ENCODE peak calls at places on chromosomes 12 and 14, in nine cellular contexts. R is adrenal gland, C is prostate gland, W is mammary epithelial cell, E is upper lobe of right lung, I is HL-60, S is left ventricle myocardium inferior, K is fibroblast of lung, J is sigmoid colon. V is an unnamed sample.
A peak's percentile ranks its signal among the peaks of the same experiment; 100 is the strongest.

GRCh38 chr12:84772281-84772680 is 140.3 kb downstream of the SLC6A15 start:
- DNase-seq in R (no peak), C (no peak), W (peak; percentile 51), E (no peak), I (no peak), S (no peak), K (peak; percentile 31), J (no peak), V (no peak)

GRCh38 chr12:124381454-124382207 is 86.7 kb downstream of the RFLNA start:
- DNase-seq in R (peak; percentile 96), C (peak; percentile 72), W (peak; percentile 44), E (peak; percentile 96), I (peak; percentile 52), S (peak; percentile 96), K (peak; percentile 71), J (peak; percentile 98), V (peak; percentile 78)

GRCh38 chr12:124545508-124546418 is 21.6 kb downstream of the NCOR2 start:
- DNase-seq in R (peak; percentile 87), C (no peak), W (no peak), E (peak; percentile 70), I (peak; percentile 76), S (no peak), K (no peak), J (no peak), V (peak; percentile 88)

GRCh38 chr12:130537051-130537450 is 179.0 kb downstream of the RIMBP2 start:
- DNase-seq in R (no peak), C (no peak), W (no peak), E (no peak), I (no peak), S (no peak), K (no peak), J (no peak), V (no peak)

GRCh38 chr14:61537567-61538463 is 157.5 kb upstream of the HIF1A start:
- DNase-seq in R (peak; percentile 37), C (peak; percentile 82), W (peak; percentile 100), E (no peak), I (no peak), S (no peak), K (peak; percentile 73), J (no peak), V (peak; percentile 57)

GRCh38 chr12:3203713-3204112 is 126.5 kb downstream of the TSPAN9 start:
- DNase-seq in R (no peak), C (no peak), W (peak; percentile 29), E (no peak), I (no peak), S (no peak), K (no peak), J (no peak), V (no peak)

GRCh38 chr12:4653257-4653656 is 4.3 kb downstream of the NDUFA9 start:
- DNase-seq in R (no peak), C (no peak), W (no peak), E (no peak), I (no peak), S (no peak), K (no peak), J (no peak), V (no peak)

GRCh38 chr14:50985124-50985815 is 41.0 kb upstream of the PYGL start:
- DNase-seq in R (no peak), C (no peak), W (no peak), E (no peak), I (no peak), S (no peak), K (peak; percentile 11), J (peak; percentile 56), V (no peak)

GRCh38 chr14:94066089-94066676 is 14.8 kb downstream of the DDX24 start:
- DNase-seq in R (peak; percentile 46), C (no peak), W (peak; percentile 66), E (no peak), I (no peak), S (no peak), K (no peak), J (no peak), V (no peak)
- TF ChIP-seq CTCF in R (no peak), C (no peak), W (no peak), E (no peak), I (no peak), S (no peak), K (no peak), J (no peak), V (no peak)

GRCh38 chr12:53743277-53744129 is 8.3 kb downstream of the CISTR start:
- DNase-seq in R (peak; percentile 71), C (peak; percentile 40), W (peak; percentile 46), E (peak; percentile 69), I (peak; percentile 54), S (no peak), K (peak; percentile 52), J (no peak), V (no peak)
- H3K27me3 ChIP-seq in R (peaks cover 36% of the 10 kb centered on the region), C (peaks cover 12% of the 10 kb centered on the region), W (peaks cover 13% of the 10 kb centered on the region), E (peaks cover 59% of the 10 kb centered on the region), I (peaks cover 43% of the 10 kb centered on the region), S (peaks cover 79% of the 10 kb centered on the region), K (peaks cover 50% of the 10 kb centered on the region), J (peaks cover 33% of the 10 kb centered on the region), V (peaks cover 71% of the 10 kb centered on the region)

DNA sequence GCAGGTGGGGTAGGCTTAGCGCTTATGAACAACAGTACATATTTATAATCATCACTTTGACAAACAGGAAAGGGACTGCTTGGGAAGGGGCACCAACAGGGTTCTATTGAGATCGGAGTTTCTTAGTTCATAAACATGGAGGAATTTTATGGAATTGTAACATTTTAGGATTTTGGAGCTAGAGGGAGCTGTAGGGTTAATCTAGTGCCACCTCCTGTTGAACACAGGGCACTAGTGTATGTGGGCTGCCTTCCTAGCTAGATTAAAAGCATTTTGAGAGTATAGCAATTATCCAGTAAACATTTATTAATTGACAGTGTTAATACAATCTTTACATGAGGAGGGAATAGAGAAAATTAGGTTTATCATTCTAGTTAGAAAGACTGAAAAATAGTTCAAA is 23.1 kb upstream of the TBC1D30 start:
- DNase-seq in R (no peak), C (no peak), W (no peak), E (no peak), I (no peak), S (no peak), K (peak; percentile 18), J (no peak), V (no peak)
- TF ChIP-seq CTCF in R (no peak), C (no peak), W (peak; percentile 52), E (no peak), I (no peak), S (no peak), K (peak; percentile 55), J (no peak), V (peak; percentile 63)

DNA sequence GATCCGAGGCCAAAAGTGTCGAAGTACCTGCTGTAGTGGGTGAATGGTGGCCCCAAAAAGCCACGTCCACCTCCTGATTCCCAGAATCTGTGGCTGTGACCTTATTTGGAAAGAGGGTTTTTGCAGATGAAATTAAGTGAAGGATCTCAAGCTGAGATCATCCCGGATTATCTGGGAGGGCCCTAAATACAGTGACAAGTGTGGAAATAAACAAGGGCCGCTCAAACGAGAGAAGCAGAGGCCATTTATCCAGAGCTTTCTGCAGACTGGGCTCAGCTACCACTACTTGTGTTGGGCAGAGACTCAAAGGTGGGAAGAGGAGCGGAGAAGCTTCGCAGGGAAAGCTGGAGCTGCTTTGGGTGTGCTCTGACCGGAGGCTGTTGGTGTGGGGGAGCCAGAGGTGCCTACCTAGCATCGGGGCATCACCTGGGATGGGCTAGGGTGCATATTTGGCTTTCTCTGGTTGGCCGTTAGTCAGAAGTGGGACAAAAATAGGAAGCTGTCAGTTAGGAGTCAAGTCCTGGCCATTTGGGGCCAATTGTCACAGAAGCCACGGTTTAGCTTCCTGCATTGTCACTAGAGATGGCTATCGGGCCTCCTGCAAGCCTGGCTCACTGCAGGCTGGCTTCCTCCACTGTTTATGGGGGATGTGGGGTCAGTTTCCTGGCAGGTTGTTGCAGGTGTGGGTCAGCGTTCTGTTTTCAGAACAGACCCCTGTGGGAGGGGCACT is 27.8 kb upstream of the DLK1 start:
- DNase-seq in R (no peak), C (no peak), W (no peak), E (no peak), I (no peak), S (no peak), K (no peak), J (no peak), V (no peak)
- H3K27me3 ChIP-seq in R (no peaks in the 10 kb centered on the region), C (no peaks in the 10 kb centered on the region), W (no peaks in the 10 kb centered on the region), E (peaks cover 9% of the 10 kb centered on the region), I (no peaks in the 10 kb centered on the region), S (peaks cover 100% of the 10 kb centered on the region), K (no peaks in the 10 kb centered on the region), J (no peaks in the 10 kb centered on the region), V (no peaks in the 10 kb centered on the region)

GRCh38 chr12:58148405-58148804 is 207.0 kb downstream of the ATP23 start:
- DNase-seq in R (no peak), C (no peak), W (peak; percentile 84), E (no peak), I (no peak), S (no peak), K (peak; percentile 59), J (no peak), V (peak; percentile 83)
- TF ChIP-seq CTCF in R (no peak), C (no peak), W (peak; percentile 7), E (no peak), I (no peak), S (no peak), K (no peak), J (no peak), V (no peak)

GRCh38 chr12:118866346-118866745 is 115.0 kb upstream of the SRRM4 start:
- DNase-seq in R (no peak), C (no peak), W (no peak), E (no peak), I (no peak), S (no peak), K (no peak), J (no peak), V (no peak)
- H3K27me3 ChIP-seq in R (no peaks in the 10 kb centered on the region), C (peaks cover 3% of the 10 kb centered on the region), W (no peaks in the 10 kb centered on the region), E (peaks cover 8% of the 10 kb centered on the region), I (no peaks in the 10 kb centered on the region), S (peaks cover 75% of the 10 kb centered on the region), K (no peaks in the 10 kb centered on the region), J (no peaks in the 10 kb centered on the region), V (no peaks in the 10 kb centered on the region)

GRCh38 chr14:99837822-99838221 is 44.6 kb downstream of the EML1 start:
- DNase-seq in R (no peak), C (no peak), W (no peak), E (no peak), I (no peak), S (no peak), K (no peak), J (no peak), V (no peak)
- TF ChIP-seq CTCF in R (no peak), C (no peak), W (no peak), E (no peak), I (no peak), S (no peak), K (no peak), J (no peak), V (no peak)

V was measured in brain microvascular endothelial cell.